ENCODE peak calls at places on chromosomes 12 and 14, in seven cellular contexts. One of them, this sample, is unnamed.

GRCh38 chr12:20560935-20561334 is 134.2 kb upstream of the SLCO1C1 start:
- DNase-seq in IMR-90: no peak
- DNase-seq in A549: no peak
- DNase-seq in HepG2: no peak
- DNase-seq in H1: no peak
- DNase-seq in K562: no peak
- DNase-seq in GM12878: no peak
- DNase-seq in this sample: no peak

GRCh38 chr12:100024974-100025555 is 40.3 kb upstream of the ANKS1B start:
- DNase-seq in IMR-90: peak
- DNase-seq in A549: no peak
- DNase-seq in HepG2: no peak
- DNase-seq in H1: no peak
- DNase-seq in K562: no peak
- DNase-seq in GM12878: no peak
- DNase-seq in this sample: no peak

GRCh38 chr12:34526946-34527345 is 504.6 kb downstream of the ALG10 start:
- DNase-seq in IMR-90: no peak
- DNase-seq in A549: no peak
- DNase-seq in HepG2: no peak
- DNase-seq in H1: no peak
- DNase-seq in K562: no peak
- DNase-seq in GM12878: no peak
- DNase-seq in this sample: no peak

GRCh38 chr12:9064815-9065606 is 50.7 kb downstream of the A2M start:
- DNase-seq in IMR-90: no peak
- DNase-seq in A549: peak
- DNase-seq in HepG2: peak
- DNase-seq in H1: peak
- DNase-seq in K562: no peak
- DNase-seq in GM12878: no peak
- DNase-seq in this sample: peak

GRCh38 chr12:20415013-20415412 is 46.7 kb downstream of the PDE3A start:
- DNase-seq in IMR-90: no peak
- DNase-seq in A549: no peak
- DNase-seq in HepG2: no peak
- DNase-seq in H1: no peak
- DNase-seq in K562: no peak
- DNase-seq in GM12878: no peak
- DNase-seq in this sample: no peak

GRCh38 chr12:20549115-20549719 is 145.9 kb upstream of the SLCO1C1 start:
- DNase-seq in IMR-90: peak
- DNase-seq in A549: peak
- DNase-seq in HepG2: peak
- DNase-seq in H1: no peak
- DNase-seq in K562: no peak
- DNase-seq in GM12878: no peak
- DNase-seq in this sample: peak

GRCh38 chr12:33605776-33606175 is 166.2 kb upstream of the SYT10 start:
- DNase-seq in IMR-90: no peak
- DNase-seq in A549: peak
- DNase-seq in HepG2: peak
- DNase-seq in H1: no peak
- DNase-seq in K562: no peak
- DNase-seq in GM12878: no peak
- DNase-seq in this sample: peak

GRCh38 chr12:131101703-131102492 is 148.2 kb downstream of the ADGRD1 start:
- DNase-seq in IMR-90: no peak
- DNase-seq in A549: no peak
- DNase-seq in HepG2: no peak
- DNase-seq in H1: no peak
- DNase-seq in K562: no peak
- DNase-seq in GM12878: peak
- DNase-seq in this sample: no peak

GRCh38 chr14:26032348-26032747 is 565.5 kb downstream of the NOVA1 start:
- DNase-seq in IMR-90: no peak
- DNase-seq in A549: no peak
- DNase-seq in HepG2: no peak
- DNase-seq in H1: no peak
- DNase-seq in K562: no peak
- DNase-seq in GM12878: no peak
- DNase-seq in this sample: no peak

GRCh38 chr14:41609704-41610183 is 3.1 kb downstream of the LRFN5 start:
- DNase-seq in IMR-90: peak
- DNase-seq in A549: peak
- DNase-seq in HepG2: no peak
- DNase-seq in H1: peak
- DNase-seq in K562: no peak
- DNase-seq in GM12878: no peak
- DNase-seq in this sample: peak

GRCh38 chr12:87155616-87156015 is 873.6 kb downstream of the C12orf50 start:
- DNase-seq in IMR-90: peak
- DNase-seq in A549: peak
- DNase-seq in HepG2: no peak
- DNase-seq in H1: no peak
- DNase-seq in K562: no peak
- DNase-seq in GM12878: no peak
- DNase-seq in this sample: no peak

GRCh38 chr12:6224550-6224949 is 24.4 kb downstream of the CD9 start:
- DNase-seq in IMR-90: no peak
- DNase-seq in A549: no peak
- DNase-seq in HepG2: no peak
- DNase-seq in H1: no peak
- DNase-seq in K562: no peak
- DNase-seq in GM12878: no peak
- DNase-seq in this sample: no peak

GRCh38 chr14:93005135-93005813 is 82.3 kb downstream of the CHGA start:
- DNase-seq in IMR-90: no peak
- DNase-seq in A549: no peak
- DNase-seq in HepG2: no peak
- DNase-seq in H1: no peak
- DNase-seq in K562: no peak
- DNase-seq in GM12878: no peak
- DNase-seq in this sample: no peak

GRCh38 chr14:67524152-67524963 is 8.7 kb upstream of the PLEKHH1 start:
- DNase-seq in IMR-90: no peak
- DNase-seq in A549: no peak
- DNase-seq in HepG2: no peak
- DNase-seq in H1: no peak
- DNase-seq in K562: no peak
- DNase-seq in GM12878: no peak
- DNase-seq in this sample: no peak

GRCh38 chr12:112503521-112503920 is 84.8 kb downstream of the PTPN11 start:
- DNase-seq in IMR-90: no peak
- DNase-seq in A549: no peak
- DNase-seq in HepG2: no peak
- DNase-seq in H1: no peak
- DNase-seq in K562: no peak
- DNase-seq in GM12878: no peak
- DNase-seq in this sample: no peak

GRCh38 chr12:98291828-98292227 is 223.6 kb upstream of the TMPO start:
- DNase-seq in IMR-90: no peak
- DNase-seq in A549: no peak
- DNase-seq in HepG2: no peak
- DNase-seq in H1: no peak
- DNase-seq in K562: no peak
- DNase-seq in GM12878: no peak
- DNase-seq in this sample: no peak

GRCh38 chr12:57005980-57006808 is at the start of gene ZBTB39:
- DNase-seq in IMR-90: peak
- DNase-seq in A549: peak
- DNase-seq in HepG2: peak
- DNase-seq in H1: peak
- DNase-seq in K562: peak
- DNase-seq in GM12878: no peak
- DNase-seq in this sample: peak

GRCh38 chr12:78887008-78887407 is 22.4 kb downstream of the SYT1 start:
- DNase-seq in IMR-90: peak
- DNase-seq in A549: peak
- DNase-seq in HepG2: peak
- DNase-seq in H1: no peak
- DNase-seq in K562: no peak
- DNase-seq in GM12878: no peak
- DNase-seq in this sample: no peak

GRCh38 chr12:5429741-5430557 is 2.0 kb upstream of the NTF3 start:
- DNase-seq in IMR-90: no peak
- DNase-seq in A549: no peak
- DNase-seq in HepG2: no peak
- DNase-seq in H1: peak
- DNase-seq in K562: no peak
- DNase-seq in GM12878: no peak
- DNase-seq in this sample: no peak

GRCh38 chr14:60327447-60328331 is 78.7 kb downstream of the PPM1A start:
- DNase-seq in IMR-90: peak
- DNase-seq in A549: peak
- DNase-seq in HepG2: no peak
- DNase-seq in H1: peak
- DNase-seq in K562: no peak
- DNase-seq in GM12878: peak
- DNase-seq in this sample: peak

GRCh38 chr12:92045852-92046251 is 99.8 kb downstream of the BTG1 start:
- DNase-seq in IMR-90: no peak
- DNase-seq in A549: no peak
- DNase-seq in HepG2: no peak
- DNase-seq in H1: no peak
- DNase-seq in K562: no peak
- DNase-seq in GM12878: no peak
- DNase-seq in this sample: no peak

GRCh38 chr14:60242420-60242819 is 6.6 kb upstream of the PPM1A start:
- DNase-seq in IMR-90: no peak
- DNase-seq in A549: no peak
- DNase-seq in HepG2: no peak
- DNase-seq in H1: no peak
- DNase-seq in K562: no peak
- DNase-seq in GM12878: no peak
- DNase-seq in this sample: no peak

GRCh38 chr12:464484-465267 is 4.9 kb downstream of the B4GALNT3 start:
- DNase-seq in IMR-90: no peak
- DNase-seq in A549: no peak
- DNase-seq in HepG2: no peak
- DNase-seq in H1: no peak
- DNase-seq in K562: no peak
- DNase-seq in GM12878: no peak
- DNase-seq in this sample: no peak

GRCh38 chr12:88416786-88417185 is 163.5 kb downstream of the KITLG start:
- DNase-seq in IMR-90: no peak
- DNase-seq in A549: no peak
- DNase-seq in HepG2: no peak
- DNase-seq in H1: no peak
- DNase-seq in K562: no peak
- DNase-seq in GM12878: no peak
- DNase-seq in this sample: no peak

DNA sequence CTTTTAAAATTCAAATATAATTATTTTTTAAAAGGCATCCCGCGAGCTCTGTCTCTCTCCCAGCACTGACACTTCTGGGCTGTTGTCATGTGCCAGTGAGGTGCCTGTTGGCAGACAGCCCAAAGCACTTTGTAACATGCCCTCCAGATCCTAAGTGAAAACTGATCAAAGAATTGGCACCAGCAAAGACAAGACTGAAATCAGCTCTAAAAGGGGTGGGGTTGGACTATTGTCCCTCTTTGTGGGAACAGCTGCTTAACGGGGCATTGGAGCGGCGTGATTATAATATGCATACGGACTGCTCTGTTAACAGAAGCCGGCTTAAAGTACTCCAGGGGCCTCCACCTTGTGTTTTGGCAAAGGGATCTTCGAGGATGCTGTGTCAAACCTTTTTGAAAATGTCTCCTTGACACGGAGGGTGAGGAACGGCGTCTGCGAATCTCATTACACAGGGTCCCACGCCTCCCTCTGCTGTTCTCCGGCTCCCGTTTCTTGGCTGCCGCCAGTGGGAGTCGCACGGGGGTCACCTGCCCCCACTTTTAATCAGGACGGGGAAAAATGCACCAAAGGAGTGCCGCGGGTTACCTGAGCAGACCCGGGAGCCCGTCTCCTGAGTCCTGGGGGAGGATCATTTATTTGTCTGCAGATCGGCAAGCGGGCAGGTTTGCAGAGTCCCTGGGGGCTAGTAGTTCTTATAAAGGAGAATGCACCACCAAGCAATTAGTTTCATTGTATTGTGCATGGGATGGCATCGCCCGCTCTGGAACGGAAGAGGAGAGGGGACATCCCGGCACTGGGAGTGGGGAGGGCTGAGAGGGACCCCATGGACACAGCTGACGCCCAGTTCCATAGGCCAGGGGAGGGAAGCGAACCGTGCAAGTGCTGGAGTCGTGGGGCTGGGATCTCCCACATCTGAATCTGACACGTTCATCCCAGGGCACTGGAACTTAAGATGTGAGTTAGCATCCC is 44.3 kb downstream of the SPRING1 start:
- DNase-seq in IMR-90: no peak
- DNase-seq in A549: no peak
- DNase-seq in HepG2: peak
- DNase-seq in H1: no peak
- DNase-seq in K562: peak
- DNase-seq in GM12878: no peak
- DNase-seq in this sample: peak
- TF ChIP-seq USF2 in IMR-90: no peak
- TF ChIP-seq USF2 in A549: no peak
- TF ChIP-seq USF2 in HepG2: no peak
- TF ChIP-seq USF2 in H1: no peak
- TF ChIP-seq USF2 in K562: no peak
- TF ChIP-seq USF2 in GM12878: no peak
- TF ChIP-seq USF2 in this sample: no peak

GRCh38 chr12:130086248-130086647 is 76.0 kb upstream of the FZD10 start:
- DNase-seq in IMR-90: no peak
- DNase-seq in A549: no peak
- DNase-seq in HepG2: no peak
- DNase-seq in H1: no peak
- DNase-seq in K562: no peak
- DNase-seq in GM12878: no peak
- DNase-seq in this sample: no peak
- TF ChIP-seq RFX5 in IMR-90: no peak
- TF ChIP-seq RFX5 in A549: no peak
- TF ChIP-seq RFX5 in HepG2: no peak
- TF ChIP-seq RFX5 in H1: no peak
- TF ChIP-seq RFX5 in K562: no peak
- TF ChIP-seq RFX5 in GM12878: no peak
- TF ChIP-seq RFX5 in this sample: no peak

GRCh38 chr14:52922656-52923055 is 28.2 kb downstream of the FERMT2 start:
- DNase-seq in IMR-90: peak
- DNase-seq in A549: no peak
- DNase-seq in HepG2: no peak
- DNase-seq in H1: no peak
- DNase-seq in K562: no peak
- DNase-seq in GM12878: no peak
- DNase-seq in this sample: no peak
- TF ChIP-seq USF2 in IMR-90: no peak
- TF ChIP-seq USF2 in A549: no peak
- TF ChIP-seq USF2 in HepG2: no peak
- TF ChIP-seq USF2 in H1: no peak
- TF ChIP-seq USF2 in K562: no peak
- TF ChIP-seq USF2 in GM12878: no peak
- TF ChIP-seq USF2 in this sample: no peak

DNA sequence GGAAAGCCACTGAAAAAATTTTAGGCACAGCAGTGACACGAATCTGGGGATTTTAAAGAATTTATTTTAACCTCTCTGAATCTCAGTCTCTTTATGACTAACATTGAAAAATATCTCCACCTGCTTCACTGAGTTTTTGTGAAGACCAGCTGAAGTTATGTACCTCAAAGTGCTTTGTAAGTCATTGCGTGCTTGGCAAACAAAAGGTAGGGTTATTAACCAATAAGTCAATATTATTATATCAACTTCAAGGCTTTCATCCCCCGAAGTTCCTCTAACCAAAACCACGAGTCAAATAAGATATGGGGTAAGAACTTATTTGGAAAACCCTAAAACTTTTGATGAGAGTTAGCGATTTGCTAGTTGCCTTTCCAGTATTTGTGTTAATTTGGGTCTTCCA is 62.3 kb downstream of the HSPB8 start:
- DNase-seq in IMR-90: no peak
- DNase-seq in A549: no peak
- DNase-seq in HepG2: no peak
- DNase-seq in H1: no peak
- DNase-seq in K562: no peak
- DNase-seq in GM12878: no peak
- DNase-seq in this sample: no peak
- TF ChIP-seq RFX5 in IMR-90: no peak
- TF ChIP-seq RFX5 in A549: no peak
- TF ChIP-seq RFX5 in HepG2: no peak
- TF ChIP-seq RFX5 in H1: no peak
- TF ChIP-seq RFX5 in K562: no peak
- TF ChIP-seq RFX5 in GM12878: no peak
- TF ChIP-seq RFX5 in this sample: no peak

This sample was measured in SK-N-SH.